ENCODE peak calls at places on chromosomes 1 and 21, in four cellular contexts. X, H, R and K are unnamed samples.

GRCh38 chr1:150083907-150084306 is 16.3 kb downstream of the VPS45 start:
- DNase-seq in R (no peak), X (no peak), H (no peak), K (peak)

GRCh38 chr1:50976111-50976889 is 6.3 kb downstream of the CDKN2C start:
- DNase-seq in H (peak), R (no peak), X (no peak), K (no peak)

GRCh38 chr1:11318982-11319381 is 46.0 kb downstream of the UBIAD1 start:
- DNase-seq in R (no peak), X (peak), H (peak), K (no peak)

GRCh38 chr1:204321665-204322064 is 38.1 kb downstream of the PLEKHA6 start:
- DNase-seq in H (no peak), X (no peak), R (no peak), K (peak)

GRCh38 chr1:15409400-15410222 is at the start of gene EFHD2:
- DNase-seq in X (no peak), R (peak), H (peak), K (peak)

GRCh38 chr1:178238722-178239510 is 145.0 kb downstream of the RASAL2 start:
- DNase-seq in X (no peak), H (no peak), R (no peak), K (peak)

GRCh38 chr21:14382486-14382834 is 486 bp downstream of the HSPA13 start:
- DNase-seq in H (no peak), X (no peak), R (no peak), K (peak)

GRCh38 chr1:70818391-70818790 is 229.2 kb downstream of the PTGER3 start:
- DNase-seq in R (no peak), H (no peak), X (no peak), K (peak)

GRCh38 chr21:37658994-37659458 is 257.2 kb downstream of the KCNJ6 start:
- DNase-seq in H (no peak), R (no peak), X (no peak), K (peak)

GRCh38 chr1:171798760-171799159 is 17.3 kb downstream of the METTL13 start:
- DNase-seq in H (no peak), X (no peak), R (no peak), K (no peak)

GRCh38 chr1:26358411-26359384 is 4.8 kb upstream of the CRYBG2 start:
- DNase-seq in X (no peak), R (no peak), H (peak), K (no peak)

GRCh38 chr21:42352433-42353095 is 1.8 kb upstream of the TFF2 start:
- DNase-seq in H (no peak), R (no peak), X (no peak), K (no peak)

GRCh38 chr1:226429051-226429461 is 21.2 kb upstream of the PARP1 start:
- DNase-seq in X (no peak), R (no peak), H (peak), K (no peak)

GRCh38 chr21:34517491-34518245 is 5.7 kb upstream of the KCNE1 start:
- DNase-seq in X (no peak), R (no peak), H (no peak), K (no peak)

GRCh38 chr1:10339815-10340214 is 59.0 kb upstream of the PGD start:
- DNase-seq in X (peak), R (no peak), H (peak), K (peak)

GRCh38 chr1:115478933-115479551 is 141.0 kb upstream of the NGF start:
- DNase-seq in H (no peak), R (peak), X (no peak), K (no peak)

GRCh38 chr1:214018605-214019268 is 31.0 kb downstream of the PROX1 start:
- DNase-seq in R (no peak), H (no peak), X (no peak), K (no peak)

GRCh38 chr1:186715887-186716809 is 35.9 kb upstream of the PTGS2 start:
- DNase-seq in R (no peak), X (no peak), H (no peak), K (peak)

GRCh38 chr1:47853059-47853458 is 144.1 kb downstream of the TRABD2B start:
- DNase-seq in R (no peak), H (no peak), X (no peak), K (no peak)

GRCh38 chr1:245336149-245336983 is 181.6 kb downstream of the KIF26B start:
- DNase-seq in R (no peak), H (peak), X (no peak), K (no peak)

GRCh38 chr1:37391181-37391949 is 83.0 kb upstream of the ZC3H12A start:
- DNase-seq in X (no peak), H (peak), R (no peak), K (no peak)